ENCODE peak calls at places on chromosomes 5 and 9, in four cellular contexts. L is A549, S is anterior cingulate cortex, X is AG10803. O is an unnamed sample.

GRCh38 chr5:180034564-180034963 is 37.0 kb downstream of the RNF130 start:
- DNase-seq in L (no peak), S (no peak), X (no peak), O (no peak)

GRCh38 chr5:18811616-18812015 is 1176.4 kb downstream of the CDH18 start:
- DNase-seq in L (no peak), S (no peak), X (no peak), O (no peak)

GRCh38 chr5:27124590-27124989 is 86.2 kb upstream of the CDH9 start:
- DNase-seq in L (peak; percentile 21), S (no peak), X (peak; percentile 9), O (no peak)

GRCh38 chr5:74275204-74275992 is 365.1 kb downstream of the ENC1 start:
- DNase-seq in L (no peak), S (no peak), X (peak; percentile 95), O (no peak)

GRCh38 chr5:176870110-176870591 is 29.0 kb downstream of the HK3 start:
- DNase-seq in L (peak; percentile 78), S (no peak), X (peak; percentile 24), O (no peak)

GRCh38 chr5:73299017-73299630 is 126.1 kb downstream of the TMEM174 start:
- DNase-seq in L (no peak), S (no peak), X (no peak), O (peak; percentile 17)

GRCh38 chr9:128056887-128057723 is 10.0 kb downstream of the NAIF1 start:
- DNase-seq in L (no peak), S (no peak), X (no peak), O (peak; percentile 49)

GRCh38 chr5:55218966-55219365 is 8.1 kb downstream of the MCIDAS start:
- DNase-seq in L (no peak), S (no peak), X (no peak), O (no peak)

GRCh38 chr9:86705474-86705873 is 241.8 kb downstream of the GAS1 start:
- DNase-seq in L (no peak), S (no peak), X (peak; percentile 52), O (no peak)

GRCh38 chr9:107489144-107489673 is 360 bp downstream of the KLF4 start:
- DNase-seq in L (no peak), S (no peak), X (no peak), O (no peak)

GRCh38 chr9:121744687-121745395 is 93.4 kb downstream of the DAB2IP start:
- DNase-seq in L (no peak), S (no peak), X (peak; percentile 49), O (no peak)

GRCh38 chr5:92956886-92957285 is 624.1 kb downstream of the NR2F1-AS1 start:
- DNase-seq in L (no peak), S (no peak), X (no peak), O (no peak)

GRCh38 chr5:95382843-95383242 is 8.3 kb upstream of the FAM81B start:
- DNase-seq in L (no peak), S (no peak), X (no peak), O (no peak)

GRCh38 chr5:143446535-143447226 is 43.2 kb upstream of the NR3C1 start:
- DNase-seq in L (no peak), S (no peak), X (no peak), O (no peak)

GRCh38 chr5:178831049-178831448 is 28.7 kb upstream of the ZNF354B start:
- DNase-seq in L (no peak), S (no peak), X (no peak), O (no peak)

GRCh38 chr5:115461093-115461492 is 83.5 kb downstream of the FEM1C start:
- DNase-seq in L (no peak), S (no peak), X (peak; percentile 38), O (no peak)

GRCh38 chr9:518540-518939 is 303.9 kb downstream of the DOCK8 start:
- DNase-seq in L (no peak), S (no peak), X (no peak), O (no peak)

GRCh38 chr5:109304323-109304722 is 105.5 kb downstream of the PJA2 start:
- DNase-seq in L (no peak), S (no peak), X (no peak), O (no peak)

GRCh38 chr9:23492126-23493002 is 333.7 kb downstream of the ELAVL2 start:
- DNase-seq in L (peak; percentile 47), S (no peak), X (peak; percentile 28), O (no peak)

GRCh38 chr9:19629506-19629905 is 159.3 kb downstream of the SLC24A2 start:
- DNase-seq in L (no peak), S (no peak), X (no peak), O (no peak)

GRCh38 chr9:113872485-113873143 is 3.5 kb upstream of the ZNF618 start:
- DNase-seq in L (no peak), S (no peak), X (no peak), O (no peak)

GRCh38 chr9:130137870-130138653 is 34.1 kb upstream of the NCS1 start:
- DNase-seq in L (peak; percentile 51), S (no peak), X (peak; percentile 94), O (no peak)

GRCh38 chr5:149140197-149141002 is 893 bp upstream of the ABLIM3 start:
- DNase-seq in L (no peak), S (no peak), X (no peak), O (no peak)

GRCh38 chr5:97107266-97107665 is 35.1 kb downstream of the LIX1 start:
- DNase-seq in L (no peak), S (no peak), X (no peak), O (no peak)

GRCh38 chr5:9240431-9240830 is 305.4 kb downstream of the SEMA5A start:
- DNase-seq in L (no peak), S (no peak), X (no peak), O (no peak)

GRCh38 chr5:1204693-1205242 is 3.4 kb downstream of the SLC6A19 start:
- DNase-seq in L (peak; percentile 58), S (no peak), X (peak; percentile 5), O (no peak)

GRCh38 chr5:36870399-36871040 is 6.0 kb upstream of the NIPBL start:
- DNase-seq in L (peak; percentile 74), S (no peak), X (peak; percentile 67), O (no peak)

GRCh38 chr9:124216474-124217176 is 41.1 kb upstream of the NEK6 start:
- DNase-seq in L (no peak), S (no peak), X (no peak), O (no peak)

GRCh38 chr5:73306741-73307275 is 133.8 kb downstream of the TMEM174 start:
- DNase-seq in L (no peak), S (no peak), X (peak; percentile 77), O (no peak)

GRCh38 chr9:89879276-89879675 is 274.5 kb downstream of the GADD45G start:
- DNase-seq in L (no peak), S (no peak), X (no peak), O (no peak)